ENCODE peak calls at places on chromosomes 4 and X, in nine cellular contexts. T, A, S, G, Z, Y, V, B and R are unnamed samples.

GRCh38 chrX:13396887-13397286 is 77.0 kb upstream of the ATXN3L start:
- DNase-seq in G (no peak), Z (no peak), Y (peak), V (no peak), T (no peak), S (no peak), A (no peak), B (peak), R (no peak)

GRCh38 chr4:138925495-138925894 is 90.1 kb upstream of the NOCT start:
- DNase-seq in A (no peak), V (no peak), B (no peak), S (no peak), Y (no peak), G (no peak), Z (no peak), T (no peak), R (no peak)

GRCh38 chrX:13463608-13464007 is 105.8 kb upstream of the EGFL6 start:
- DNase-seq in A (no peak), G (no peak), Y (peak), T (no peak), V (no peak), Z (no peak), B (peak), S (no peak), R (no peak)

GRCh38 chr4:24278693-24279092 is 305.7 kb downstream of the DHX15 start:
- DNase-seq in A (no peak), V (no peak), G (no peak), Y (peak), B (no peak), Z (no peak), T (no peak), S (no peak), R (no peak)

GRCh38 chr4:1763550-1764080 is 29.5 kb upstream of the FGFR3 start:
- DNase-seq in B (no peak), G (no peak), Z (no peak), V (no peak), T (peak), S (no peak), A (no peak), Y (no peak), R (no peak)

GRCh38 chr4:109930872-109931271 is 18.2 kb downstream of the EGF start:
- DNase-seq in G (no peak), A (no peak), Y (no peak), Z (no peak), B (no peak), T (no peak), V (no peak), S (no peak), R (no peak)

GRCh38 chrX:39516399-39516798 is 581.4 kb downstream of the BCOR start:
- DNase-seq in G (no peak), A (no peak), B (no peak), V (no peak), T (peak), Z (no peak), S (no peak), Y (no peak), R (no peak)

GRCh38 chrX:46444011-46444410 is 101.2 kb downstream of the ZNF674 start:
- DNase-seq in Z (no peak), B (peak), Y (peak), S (no peak), G (no peak), A (no peak), V (no peak), T (no peak), R (peak)

GRCh38 chr4:76200771-76201224 is 12.8 kb downstream of the SCARB2 start:
- DNase-seq in G (no peak), Z (no peak), V (no peak), S (no peak), A (peak), Y (no peak), T (no peak), B (no peak), R (no peak)

GRCh38 chr4:183797041-183797444 is 108.1 kb upstream of the STOX2 start:
- DNase-seq in A (peak), Y (no peak), V (no peak), T (no peak), G (no peak), Z (no peak), B (peak), S (peak), R (peak)

GRCh38 chrX:10483191-10483808 is 137.1 kb downstream of the MID1 start:
- DNase-seq in Z (no peak), A (no peak), T (no peak), G (no peak), V (no peak), S (no peak), B (no peak), Y (no peak), R (no peak)

GRCh38 chrX:13010546-13010945 is 33.9 kb downstream of the FAM9C start:
- DNase-seq in Y (no peak), S (no peak), Z (no peak), B (no peak), T (no peak), V (no peak), G (no peak), A (no peak), R (no peak)

GRCh38 chrX:16999275-16999674 is 52.8 kb downstream of the REPS2 start:
- DNase-seq in Y (no peak), G (no peak), A (no peak), S (no peak), B (no peak), Z (no peak), V (no peak), T (peak), R (no peak)

GRCh38 chrX:109940411-109940810 is 62.5 kb upstream of the TMEM164 start:
- DNase-seq in V (no peak), Z (no peak), Y (peak), A (no peak), B (no peak), T (no peak), G (no peak), S (no peak), R (no peak)

GRCh38 chrX:29478336-29479069 is 736.9 kb upstream of the MAGEB2 start:
- DNase-seq in Z (peak), A (no peak), T (peak), Y (peak), V (no peak), B (no peak), S (peak), G (no peak), R (no peak)

GRCh38 chr4:26023191-26023972 is 109.4 kb downstream of the SMIM20 start:
- DNase-seq in V (no peak), B (no peak), G (no peak), Z (no peak), S (no peak), A (no peak), Y (peak), T (no peak), R (no peak)

GRCh38 chr4:78149737-78150136 is 92.6 kb downstream of the FRAS1 start:
- DNase-seq in Z (no peak), Y (no peak), S (no peak), B (no peak), T (no peak), V (no peak), G (no peak), A (no peak), R (no peak)

GRCh38 chr4:140289486-140289885 is 84.0 kb upstream of the SCOC start:
- DNase-seq in B (no peak), A (no peak), T (no peak), Z (no peak), V (no peak), G (no peak), S (no peak), Y (no peak), R (no peak)

GRCh38 chr4:33751050-33751449 is 2493.3 kb downstream of the ARAP2 start:
- DNase-seq in A (no peak), Z (no peak), V (no peak), S (no peak), Y (no peak), B (no peak), G (no peak), T (no peak), R (no peak)

GRCh38 chrX:28135378-28136047 is 154.3 kb upstream of the DCAF8L1 start:
- DNase-seq in T (no peak), Z (no peak), G (no peak), Y (peak), A (no peak), B (no peak), S (no peak), V (no peak), R (no peak)

GRCh38 chr4:140252742-140253555 is 99.0 kb upstream of the MAML3 start:
- DNase-seq in G (peak), A (peak), S (peak), B (no peak), T (peak), Y (peak), Z (peak), V (peak), R (peak)

GRCh38 chr4:67460574-67460973 is 84.7 kb downstream of the CENPC start:
- DNase-seq in V (no peak), G (no peak), B (no peak), Y (no peak), A (no peak), Z (no peak), S (no peak), T (no peak), R (no peak)

GRCh38 chrX:72712094-72712755 is 1.9 kb downstream of the PHKA1 start:
- DNase-seq in Z (no peak), A (no peak), G (no peak), T (peak), B (no peak), S (no peak), Y (no peak), V (no peak), R (no peak)

GRCh38 chrX:29617725-29618124 is 597.6 kb upstream of the MAGEB2 start:
- DNase-seq in Y (no peak), T (no peak), Z (no peak), S (no peak), G (no peak), V (no peak), B (no peak), A (no peak), R (no peak)

GRCh38 chr4:53450773-53451172 is 73.3 kb downstream of the FIP1L1 start:
- DNase-seq in S (peak), Z (no peak), G (no peak), V (no peak), A (no peak), Y (peak), B (no peak), T (no peak), R (no peak)

GRCh38 chrX:132433001-132433400 is 55.8 kb downstream of the MBNL3 start:
- DNase-seq in V (no peak), S (no peak), T (no peak), Z (no peak), G (no peak), B (no peak), Y (no peak), A (no peak), R (no peak)

GRCh38 chr4:20493761-20494353 is 206.4 kb upstream of the PACRGL start:
- DNase-seq in Z (no peak), Y (peak), B (peak), G (no peak), A (no peak), T (no peak), S (no peak), V (no peak), R (no peak)

GRCh38 chr4:153211986-153212720 is 7.9 kb downstream of the TRIM2 start:
- DNase-seq in A (no peak), Y (peak), T (no peak), B (no peak), S (no peak), V (no peak), Z (no peak), G (no peak), R (no peak)

GRCh38 chrX:150664290-150664689 is 28.9 kb upstream of the MTMR1 start:
- DNase-seq in S (no peak), B (no peak), Z (no peak), A (no peak), T (peak), Y (no peak), V (no peak), G (no peak), R (no peak)

GRCh38 chrX:51487960-51488267 is 8.5 kb downstream of the NUDT11 start:
- DNase-seq in G (no peak), A (no peak), Z (no peak), Y (peak), V (no peak), B (no peak), T (no peak), S (no peak), R (no peak)